ENCODE peak calls at places on chromosomes 6 and 20, in ten cellular contexts. O, M, P, K, X, F, I, Z, H and S are unnamed samples.

GRCh38 chr20:35273449-35274171 is 4.3 kb downstream of the MMP24OS start:
- DNase-seq in O (no peak), K (no peak), H (no peak), I (no peak), M (no peak), X (no peak), F (no peak), Z (no peak), P (no peak), S (no peak)

GRCh38 chr6:157403684-157404051 is 22.7 kb downstream of the ZDHHC14 start:
- DNase-seq in M (no peak), K (no peak), F (no peak), X (no peak), Z (no peak), I (no peak), O (no peak), P (no peak), H (peak; percentile 61), S (no peak)

GRCh38 chr6:141133836-141134235 is 998.9 kb upstream of the GJE1 start:
- DNase-seq in I (no peak), H (no peak), K (no peak), P (no peak), F (no peak), O (no peak), X (no peak), Z (no peak), M (peak; percentile 33), S (no peak)

GRCh38 chr6:116169880-116170279 is 43.9 kb upstream of the COL10A1 start:
- DNase-seq in F (no peak), X (no peak), Z (no peak), P (no peak), I (no peak), O (no peak), M (no peak), K (no peak), H (no peak), S (no peak)

GRCh38 chr6:44051516-44051915 is 75.7 kb downstream of the MRPL14 start:
- DNase-seq in P (peak; percentile 87), Z (no peak), F (peak; percentile 78), M (no peak), O (no peak), I (peak; percentile 92), X (peak; percentile 90), K (no peak), H (no peak), S (no peak)

GRCh38 chr20:11158146-11158545 is 484.3 kb upstream of the JAG1 start:
- DNase-seq in X (no peak), I (no peak), H (no peak), Z (no peak), K (no peak), F (no peak), O (no peak), P (no peak), M (no peak), S (no peak)

GRCh38 chr20:57076951-57077350 is 189.5 kb downstream of the BMP7 start:
- DNase-seq in M (no peak), F (no peak), X (no peak), I (peak; percentile 84), O (no peak), H (no peak), P (peak; percentile 79), Z (no peak), K (no peak), S (no peak)

GRCh38 chr20:39960522-39961420 is 728.3 kb downstream of the MAFB start:
- DNase-seq in I (no peak), P (no peak), K (no peak), F (peak; percentile 11), O (no peak), M (peak; percentile 26), H (no peak), X (no peak), Z (no peak), S (no peak)

GRCh38 chr6:151665329-151665728 is 142.2 kb upstream of the ESR1 start:
- DNase-seq in M (no peak), X (no peak), Z (no peak), I (no peak), O (no peak), P (no peak), H (no peak), K (no peak), F (no peak), S (no peak)

GRCh38 chr6:7324520-7324919 is 11.5 kb upstream of the SSR1 start:
- DNase-seq in F (no peak), Z (no peak), K (no peak), H (no peak), M (no peak), O (peak; percentile 32), I (no peak), X (no peak), P (no peak), S (no peak)

GRCh38 chr6:27178001-27178730 is 69.3 kb upstream of the PRSS16 start:
- DNase-seq in P (peak; percentile 80), O (peak; percentile 18), Z (peak; percentile 29), H (peak; percentile 51), F (peak; percentile 53), M (no peak), I (peak; percentile 89), K (peak; percentile 71), X (peak; percentile 94), S (no peak)

GRCh38 chr6:87155920-87156600 is 695 bp downstream of the ZNF292 start:
- DNase-seq in I (peak; percentile 66), O (peak; percentile 10), K (no peak), X (peak; percentile 46), Z (peak; percentile 48), H (peak; percentile 91), M (peak; percentile 63), F (peak; percentile 60), P (peak; percentile 39), S (no peak)

GRCh38 chr20:57040924-57041323 is 225.5 kb downstream of the BMP7 start:
- DNase-seq in O (no peak), K (peak; percentile 56), F (peak; percentile 76), P (peak; percentile 46), Z (no peak), I (peak; percentile 95), M (no peak), X (peak; percentile 4), H (no peak), S (no peak)

GRCh38 chr20:34938466-34939163 is 17.0 kb downstream of the GSS start:
- DNase-seq in X (no peak), F (no peak), I (no peak), P (no peak), K (no peak), Z (no peak), H (no peak), M (no peak), O (no peak), S (no peak)

GRCh38 chr6:27809939-27810767 is 102.0 kb downstream of the OR2B2 start:
- DNase-seq in X (peak; percentile 98), O (peak; percentile 73), K (peak; percentile 92), P (peak; percentile 97), H (peak; percentile 79), I (peak; percentile 98), Z (peak; percentile 64), M (peak; percentile 55), F (peak; percentile 78), S (no peak)

GRCh38 chr6:149127212-149127611 is 190.3 kb upstream of the TAB2 start:
- DNase-seq in I (peak; percentile 64), X (peak; percentile 73), M (no peak), O (no peak), Z (no peak), F (no peak), P (peak; percentile 46), H (no peak), K (peak; percentile 27), S (no peak)

GRCh38 chr6:142612956-142613355 is 311.1 kb downstream of the ADGRG6 start:
- DNase-seq in K (no peak), F (no peak), H (no peak), O (no peak), I (no peak), X (no peak), Z (no peak), P (no peak), M (no peak), S (no peak)

GRCh38 chr6:6856538-6857523 is 250.9 kb upstream of the RREB1 start:
- DNase-seq in Z (no peak), P (peak; percentile 13), K (no peak), I (peak; percentile 31), M (no peak), F (peak; percentile 55), X (peak; percentile 37), H (peak; percentile 10), O (peak; percentile 70), S (peak; percentile 13)

GRCh38 chr6:137353346-137353745 is 134.2 kb upstream of the IFNGR1 start:
- DNase-seq in K (no peak), Z (no peak), O (no peak), X (no peak), H (no peak), P (peak; percentile 29), F (no peak), I (no peak), M (no peak), S (no peak)

GRCh38 chr6:13545885-13546284 is 28.5 kb upstream of the SIRT5 start:
- DNase-seq in H (no peak), K (no peak), M (no peak), I (no peak), P (no peak), O (no peak), Z (no peak), F (no peak), X (no peak), S (no peak)

GRCh38 chr20:50242863-50243609 is 52.4 kb downstream of the CEBPB start:
- DNase-seq in X (no peak), M (peak; percentile 89), O (no peak), H (peak; percentile 42), Z (no peak), P (peak; percentile 86), K (no peak), F (no peak), I (no peak), S (no peak)

GRCh38 chr6:37258716-37259115 is 772 bp upstream of the TMEM217 start:
- DNase-seq in K (no peak), O (no peak), P (no peak), M (no peak), F (no peak), X (no peak), Z (no peak), H (no peak), I (no peak), S (no peak)